ENCODE peak calls at places on chromosomes 7 and 10, in four cellular contexts. W, Q, V and S are unnamed samples.

GRCh38 chr7:130493275-130493868 is 1.5 kb downstream of the MEST start:
- DNase-seq in Q (peak; percentile 21), W (peak; percentile 26), V (no peak), S (no peak)

GRCh38 chr10:78605800-78606350 is 462.9 kb upstream of the ZMIZ1 start:
- DNase-seq in V (no peak), Q (no peak), W (no peak), S (no peak)

GRCh38 chr7:815284-816216 is 16.7 kb upstream of the SUN1 start:
- DNase-seq in V (peak; percentile 6), W (peak; percentile 91), Q (peak; percentile 92), S (peak; percentile 72)

GRCh38 chr7:44050915-44051560 is 6.5 kb downstream of the DBNL start:
- DNase-seq in Q (no peak), V (no peak), W (no peak), S (no peak)

GRCh38 chr10:20105931-20106330 is 289.7 kb downstream of the PLXDC2 start:
- DNase-seq in V (no peak), Q (no peak), W (no peak), S (no peak)

GRCh38 chr7:95772771-95773581 is 622 bp downstream of the DYNC1I1 start:
- DNase-seq in V (no peak), Q (no peak), W (peak; percentile 54), S (peak; percentile 30)

GRCh38 chr10:27997865-27998177 is 1.1 kb downstream of the ODAD2 start:
- DNase-seq in W (no peak), Q (no peak), V (no peak), S (no peak)

GRCh38 chr10:3924344-3924743 is 139.3 kb upstream of the KLF6 start:
- DNase-seq in W (no peak), Q (no peak), V (no peak), S (no peak)

GRCh38 chr7:141042222-141043193 is 27.8 kb upstream of the MRPS33 start:
- DNase-seq in V (no peak), Q (no peak), W (no peak), S (no peak)

DNA sequence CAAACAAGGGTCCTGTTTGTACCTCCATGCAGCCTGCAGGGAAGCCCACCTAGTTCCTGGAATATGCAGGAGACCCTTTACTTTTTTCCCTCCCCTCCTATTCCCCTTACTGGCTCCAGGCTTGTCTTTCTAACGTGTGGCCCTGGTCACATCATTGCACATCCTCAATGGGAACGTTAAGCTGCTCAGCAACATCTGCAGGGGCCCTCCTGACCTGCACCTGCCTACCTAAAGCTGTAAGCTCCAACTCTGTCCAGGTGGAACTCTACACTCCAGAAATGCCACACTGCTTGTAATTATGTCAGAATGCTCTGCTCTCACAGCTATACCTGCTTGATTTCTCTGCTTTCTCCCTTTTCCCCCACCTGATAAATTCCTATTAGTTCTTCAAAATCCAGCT is 72.1 kb downstream of the ARMC3 start:
- DNase-seq in W (peak; percentile 34), Q (no peak), V (no peak), S (no peak)
- H3K27me3 ChIP-seq in W (no peaks in the 10 kb centered on the region), Q (no peaks in the 10 kb centered on the region), V (no peaks in the 10 kb centered on the region), S (no peaks in the 10 kb centered on the region)

DNA sequence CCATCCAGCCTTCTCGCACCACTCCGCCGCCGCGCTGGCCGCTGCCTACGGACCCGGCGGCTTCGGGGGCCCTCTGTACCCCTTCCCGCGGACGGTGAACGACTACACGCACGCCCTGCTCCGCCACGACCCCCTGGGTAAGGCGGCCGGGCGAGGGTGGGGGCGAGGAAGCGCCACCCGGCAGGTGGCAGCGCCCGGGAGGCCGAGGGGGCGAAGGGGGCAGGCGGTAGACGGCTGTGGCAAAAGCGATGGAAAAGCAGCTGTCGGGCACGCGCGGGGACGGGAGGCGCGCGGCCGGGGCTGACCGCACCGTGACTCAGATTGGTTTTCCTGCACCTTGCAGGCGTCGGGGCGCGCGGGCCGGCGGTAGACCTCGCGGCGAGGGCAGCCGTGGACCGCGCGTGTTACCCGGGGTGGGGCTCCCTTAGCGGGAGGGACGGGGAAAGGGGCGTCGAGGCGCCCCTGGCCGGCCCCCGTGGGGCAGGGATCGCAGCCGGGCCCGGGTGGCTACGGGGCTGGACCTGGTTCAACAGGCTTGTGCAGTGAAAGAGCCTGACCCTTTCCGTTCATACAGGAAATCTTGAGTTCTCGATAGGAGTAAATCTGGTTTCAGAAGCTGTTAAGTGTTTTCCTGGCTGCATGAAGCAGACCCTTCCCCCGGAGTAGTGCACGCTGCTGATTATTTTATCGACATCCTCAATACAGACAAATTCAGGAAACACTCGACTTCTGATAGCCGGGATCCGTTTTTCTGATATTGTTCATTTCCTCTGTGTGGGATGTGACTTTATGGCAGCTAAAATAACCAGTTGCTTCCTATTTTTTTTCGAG is 671 bp downstream of the HHEX start:
- DNase-seq in Q (peak; percentile 59), V (peak; percentile 57), W (peak; percentile 52), S (no peak)
- H3K27me3 ChIP-seq in Q (no peaks in the 10 kb centered on the region), V (peaks cover 37% of the 10 kb centered on the region), W (peaks cover 99% of the 10 kb centered on the region), S (no peaks in the 10 kb centered on the region)

GRCh38 chr10:99532687-99533495 is at the start of gene NKX2-3:
- DNase-seq in Q (peak; percentile 84), V (no peak), W (peak; percentile 93), S (peak; percentile 87)
- H3K27me3 ChIP-seq in Q (peaks cover 96% of the 10 kb centered on the region), V (peaks cover 38% of the 10 kb centered on the region), W (peaks cover 100% of the 10 kb centered on the region), S (peaks cover 100% of the 10 kb centered on the region)

DNA sequence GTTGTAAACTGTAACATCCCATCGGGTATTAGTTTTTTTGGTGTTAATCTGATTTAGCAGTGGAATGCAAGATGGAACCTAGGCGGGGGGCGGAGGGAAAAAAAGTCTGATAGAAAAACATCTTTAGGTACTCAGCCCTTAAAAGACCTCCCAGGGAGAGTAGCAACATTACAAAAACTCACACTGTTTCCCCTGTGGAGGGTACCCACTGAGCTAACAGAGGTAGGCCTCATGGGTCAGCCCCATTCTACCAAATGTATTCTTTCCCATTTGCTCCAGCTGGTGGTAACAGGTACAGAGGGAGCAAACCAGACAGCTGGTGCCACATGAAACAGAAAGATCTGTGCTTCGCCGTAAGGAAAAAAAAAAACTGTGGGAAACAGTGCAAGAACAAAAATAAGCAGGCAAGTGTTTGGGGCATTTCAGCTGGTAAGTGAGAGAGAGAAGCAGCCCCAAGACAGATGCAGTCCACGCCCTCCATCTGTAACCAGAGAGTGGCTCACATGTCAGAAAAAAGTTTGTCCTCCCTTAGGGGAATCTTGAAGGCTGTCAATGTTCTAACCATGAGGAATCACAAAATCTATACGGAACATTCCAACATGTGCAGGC is 65.3 kb downstream of the HOXA1 start:
- DNase-seq in W (peak; percentile 47), V (no peak), Q (no peak), S (no peak)
- H3K27me3 ChIP-seq in W (peaks cover 6% of the 10 kb centered on the region), V (no peaks in the 10 kb centered on the region), Q (peaks cover 30% of the 10 kb centered on the region), S (peaks cover 31% of the 10 kb centered on the region)

GRCh38 chr10:101110856-101111523 is 20.1 kb upstream of the TLX1 start:
- DNase-seq in W (no peak), V (no peak), Q (no peak), S (no peak)
- H3K27me3 ChIP-seq in W (peaks cover 19% of the 10 kb centered on the region), V (peaks cover 6% of the 10 kb centered on the region), Q (peaks cover 34% of the 10 kb centered on the region), S (no peaks in the 10 kb centered on the region)